ENCODE peak calls at places on chromosomes 7 and 10, in four cellular contexts. W is A673, X is tibial artery, A is right cardiac atrium. Q is an unnamed sample.
A peak's percentile ranks its signal among the peaks of the same experiment; 100 is the strongest.

GRCh38 chr10:85665661-85666060 is 700.9 kb downstream of the GRID1 start:
- DNase-seq in W (no peak), X (no peak), A (no peak), Q (no peak)

GRCh38 chr7:7564323-7564780 is 2.3 kb upstream of the MIOS start:
- DNase-seq in A (no peak), W (peak; percentile 49), X (no peak), Q (peak; percentile 87)

GRCh38 chr10:22022257-22023051 is 18.9 kb upstream of the DNAJC1 start:
- DNase-seq in A (peak; percentile 16), W (peak; percentile 6), X (peak; percentile 35), Q (no peak)

GRCh38 chr7:10117815-10118214 is 855.9 kb upstream of the PHF14 start:
- DNase-seq in W (no peak), A (no peak), X (no peak), Q (no peak)

GRCh38 chr10:74234569-74234968 is 83.5 kb downstream of the ADK start:
- DNase-seq in X (no peak), W (no peak), A (no peak), Q (peak; percentile 61)

GRCh38 chr7:121079425-121080169 is 91.1 kb downstream of the CPED1 start:
- DNase-seq in W (no peak), A (no peak), X (no peak), Q (peak; percentile 32)

GRCh38 chr10:109926141-109926745 is 2.9 kb upstream of the XPNPEP1 start:
- DNase-seq in W (no peak), A (no peak), X (no peak), Q (no peak)

GRCh38 chr10:35340975-35341374 is 4.7 kb downstream of the CCNY start:
- DNase-seq in A (peak; percentile 73), W (no peak), X (no peak), Q (peak; percentile 37)

GRCh38 chr7:69430502-69431145 is 167.7 kb upstream of the AUTS2 start:
- DNase-seq in W (peak; percentile 73), A (peak; percentile 43), X (peak; percentile 44), Q (peak; percentile 11)

GRCh38 chr7:105800442-105800841 is 76.0 kb downstream of the ATXN7L1 start:
- DNase-seq in W (no peak), A (no peak), X (no peak), Q (no peak)

GRCh38 chr7:142612264-142612881 is 136.9 kb upstream of the PRSS1 start:
- DNase-seq in A (no peak), W (no peak), X (no peak), Q (no peak)

GRCh38 chr7:158664406-158664805 is 40.2 kb downstream of the NCAPG2 start:
- DNase-seq in W (no peak), X (no peak), A (no peak), Q (no peak)

GRCh38 chr10:113454341-113455061 is 98.4 kb upstream of the HABP2 start:
- DNase-seq in A (peak; percentile 44), W (peak; percentile 51), X (peak; percentile 43), Q (peak; percentile 74)

GRCh38 chr10:126480648-126481047 is 92.4 kb upstream of the ADAM12 start:
- DNase-seq in A (no peak), X (no peak), W (no peak), Q (no peak)

GRCh38 chr10:3010819-3011422 is 56.4 kb upstream of the PFKP start:
- DNase-seq in A (no peak), W (no peak), X (no peak), Q (no peak)

GRCh38 chr7:23467731-23468720 is 2.3 kb downstream of the IGF2BP3 start:
- DNase-seq in W (peak; percentile 69), A (no peak), X (no peak), Q (peak; percentile 86)

GRCh38 chr10:74314166-74314565 is 163.1 kb downstream of the ADK start:
- DNase-seq in A (no peak), W (no peak), X (no peak), Q (peak; percentile 33)

GRCh38 chr7:93921607-93922446 is at the start of gene GNG11:
- DNase-seq in A (peak; percentile 90), W (peak; percentile 91), X (peak; percentile 72), Q (peak; percentile 88)

DNA sequence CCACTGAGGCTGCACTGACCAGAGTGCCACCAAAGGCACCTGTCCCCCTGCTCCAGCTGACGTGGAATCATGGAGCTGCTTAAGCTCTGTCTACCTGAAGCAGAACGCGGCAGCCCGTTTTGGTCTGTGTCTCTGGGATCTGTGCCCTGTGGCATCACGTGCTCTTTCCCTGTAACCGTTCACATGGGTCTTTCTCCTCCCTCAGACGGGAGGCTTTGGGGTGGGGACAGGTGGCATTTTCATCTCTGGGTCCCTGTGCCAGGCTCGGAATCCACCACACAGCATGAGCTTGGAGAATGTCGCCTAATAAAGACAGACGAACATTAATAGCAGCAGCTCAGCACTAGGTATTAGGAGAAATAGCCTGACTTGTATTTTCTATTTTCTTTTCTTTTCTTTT is 1.6 kb upstream of the ADAP1 start:
- DNase-seq in A (peak; percentile 7), X (no peak), W (no peak), Q (no peak)
- H3K4me1 ChIP-seq in A (no peaks in the 10 kb centered on the region), X (peaks cover 6% of the 10 kb centered on the region), W (peaks cover 24% of the 10 kb centered on the region), Q (peaks cover 21% of the 10 kb centered on the region)

GRCh38 chr10:77244746-77245145 is 392.9 kb downstream of the KCNMA1 start:
- DNase-seq in X (no peak), A (no peak), W (no peak), Q (peak; percentile 24)
- H3K4me1 ChIP-seq in X (no peaks in the 10 kb centered on the region), A (no peaks in the 10 kb centered on the region), W (peaks cover 13% of the 10 kb centered on the region), Q (peaks cover 37% of the 10 kb centered on the region)

GRCh38 chr7:44066494-44067063 is 1.2 kb upstream of the PGAM2 start:
- DNase-seq in X (peak; percentile 20), A (no peak), W (no peak), Q (no peak)

GRCh38 chr7:44065431-44066110 is at the start of gene PGAM2:
- DNase-seq in A (peak; percentile 78), X (peak; percentile 58), W (no peak), Q (no peak)

GRCh38 chr7:44066111-44066460 is 719 bp upstream of the PGAM2 start:
- DNase-seq in W (no peak), A (no peak), X (no peak), Q (no peak)

GRCh38 chr7:44067064-44067951 is 1.9 kb upstream of the PGAM2 start:
- DNase-seq in X (peak; percentile 19), A (peak; percentile 8), W (no peak), Q (no peak)

GRCh38 chr7:44068054-44068453 is 2.7 kb upstream of the PGAM2 start:
- DNase-seq in X (peak; percentile 23), W (no peak), A (peak; percentile 18), Q (no peak)
- H3K4me1 ChIP-seq in X (no peaks in the 10 kb centered on the region), W (peaks cover 3% of the 10 kb centered on the region), A (peaks cover 13% of the 10 kb centered on the region), Q (peaks cover 40% of the 10 kb centered on the region)

DNA sequence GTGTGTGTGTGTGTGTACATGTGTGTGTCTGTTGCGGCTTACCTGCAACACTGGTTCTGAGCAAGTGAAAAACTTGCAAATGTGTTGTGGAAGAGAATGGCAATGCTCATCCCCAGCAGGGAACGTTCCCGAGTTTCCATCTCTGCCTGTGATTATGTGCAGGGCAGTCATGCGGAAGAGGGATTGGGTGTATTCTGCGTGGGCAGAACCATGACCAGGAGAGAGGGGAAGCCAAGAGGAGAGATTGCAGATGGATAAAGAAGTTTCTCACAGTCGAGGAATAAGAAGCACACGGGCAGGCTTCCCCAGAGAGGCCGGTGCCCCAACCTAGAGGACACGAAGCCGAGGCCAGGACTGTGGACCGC is 99.9 kb downstream of the CTBP2 start:
- DNase-seq in A (no peak), W (peak; percentile 54), X (peak; percentile 53), Q (peak; percentile 80)
- H3K4me1 ChIP-seq in A (peaks cover 51% of the 10 kb centered on the region), W (peaks cover 65% of the 10 kb centered on the region), X (peaks cover 17% of the 10 kb centered on the region), Q (peaks cover 68% of the 10 kb centered on the region)

DNA sequence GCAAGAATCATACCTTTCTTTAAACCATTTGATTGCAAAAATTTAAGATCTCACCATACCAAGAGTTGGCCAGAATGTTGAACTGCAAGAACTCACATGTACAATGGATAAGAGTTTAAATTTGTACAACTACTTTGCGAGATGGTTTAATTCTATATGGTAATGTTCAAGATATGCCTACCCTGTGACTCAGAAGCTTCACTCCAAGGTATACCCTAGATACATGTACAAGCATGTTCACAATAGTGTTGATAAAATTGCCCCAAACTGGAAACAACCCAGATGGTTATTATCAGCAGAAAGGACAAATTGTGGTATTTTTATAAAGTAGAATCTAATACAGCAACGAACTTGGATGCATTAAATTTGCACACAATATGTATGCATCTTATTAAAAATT is 25.1 kb upstream of the RAB18 start:
- DNase-seq in W (no peak), A (no peak), X (no peak), Q (no peak)
- H3K4me1 ChIP-seq in W (no peaks in the 10 kb centered on the region), A (no peaks in the 10 kb centered on the region), X (no peaks in the 10 kb centered on the region), Q (peaks cover 4% of the 10 kb centered on the region)

DNA sequence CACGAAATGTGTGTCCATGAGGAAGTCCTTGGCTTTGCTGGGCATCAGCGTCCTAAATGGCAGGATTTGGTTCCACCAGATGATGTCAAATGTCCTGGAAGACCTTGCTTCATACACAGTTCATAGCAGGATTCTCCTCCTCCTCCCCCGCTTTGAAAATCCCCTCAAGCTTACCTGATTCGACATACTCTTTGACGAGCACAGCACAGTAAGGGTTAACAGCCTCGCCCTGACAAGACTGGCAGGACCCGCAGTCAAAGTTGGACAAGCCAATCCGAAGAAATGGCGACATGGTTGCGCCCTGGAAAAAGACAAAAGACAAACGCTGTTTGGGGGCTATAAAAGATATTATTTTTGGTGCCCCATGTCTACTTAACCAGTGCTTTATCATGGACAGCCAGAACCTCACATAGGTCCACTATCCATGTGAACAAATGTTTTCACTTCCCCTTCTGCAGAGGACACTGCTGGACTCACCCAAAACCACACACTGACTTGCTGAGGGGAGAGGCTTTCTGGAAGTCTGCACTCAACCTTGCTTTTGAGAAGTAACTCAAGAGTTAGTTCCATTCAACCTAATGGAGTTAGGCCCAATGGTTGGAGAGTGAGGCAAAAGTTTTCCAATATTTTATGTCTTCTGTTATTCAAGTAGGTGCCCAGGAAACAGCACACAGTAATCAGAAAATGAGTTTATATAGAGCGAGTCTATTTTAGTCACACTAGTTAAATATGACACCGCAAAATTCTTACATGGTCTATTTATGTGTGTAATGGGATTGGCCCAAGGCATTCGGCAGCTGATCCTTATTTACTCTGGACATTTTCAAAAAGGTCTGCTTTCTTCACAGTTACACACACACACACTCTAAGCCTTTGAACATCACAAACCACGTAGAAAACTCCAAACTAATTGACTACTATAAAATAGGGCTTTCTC is 65.0 kb downstream of the PRKCQ start:
- DNase-seq in X (no peak), A (no peak), W (no peak), Q (peak; percentile 5)
- H3K4me1 ChIP-seq in X (no peaks in the 10 kb centered on the region), A (no peaks in the 10 kb centered on the region), W (no peaks in the 10 kb centered on the region), Q (no peaks in the 10 kb centered on the region)

GRCh38 chr10:89346264-89346971 is 18.6 kb downstream of the IFIT3 start:
- DNase-seq in A (no peak), X (no peak), W (peak; percentile 83), Q (peak; percentile 76)
- H3K4me1 ChIP-seq in A (peaks cover 16% of the 10 kb centered on the region), X (peaks cover 9% of the 10 kb centered on the region), W (peaks cover 65% of the 10 kb centered on the region), Q (peaks cover 53% of the 10 kb centered on the region)

Q was measured in adipocyte.